ENCODE peak calls at places on chromosomes 12 and 14, in six cellular contexts. One of them, this sample, is unnamed.

GRCh38 chr14:101200008-101200649 is 296.6 kb upstream of the RTL1 start:
- DNase-seq in hepatocyte: no peak
- DNase-seq in heart left ventricle: no peak
- DNase-seq in right atrium auricular region: peak
- DNase-seq in mammary epithelial cell: no peak
- DNase-seq in heart right ventricle: no peak
- DNase-seq in this sample: no peak

GRCh38 chr12:13028825-13029570 is 15.2 kb upstream of the FAM234B start:
- DNase-seq in hepatocyte: no peak
- DNase-seq in heart left ventricle: no peak
- DNase-seq in right atrium auricular region: no peak
- DNase-seq in mammary epithelial cell: no peak
- DNase-seq in heart right ventricle: no peak
- DNase-seq in this sample: no peak

GRCh38 chr14:39488600-39488999 is 56.4 kb upstream of the FBXO33 start:
- DNase-seq in hepatocyte: peak
- DNase-seq in heart left ventricle: no peak
- DNase-seq in right atrium auricular region: no peak
- DNase-seq in mammary epithelial cell: no peak
- DNase-seq in heart right ventricle: no peak
- DNase-seq in this sample: peak

GRCh38 chr12:131092911-131093901 is 139.5 kb downstream of the ADGRD1 start:
- DNase-seq in hepatocyte: no peak
- DNase-seq in heart left ventricle: peak
- DNase-seq in right atrium auricular region: no peak
- DNase-seq in mammary epithelial cell: peak
- DNase-seq in heart right ventricle: no peak
- DNase-seq in this sample: no peak

GRCh38 chr12:42421844-42422779 is 96.1 kb downstream of the PPHLN1 start:
- DNase-seq in hepatocyte: no peak
- DNase-seq in heart left ventricle: no peak
- DNase-seq in right atrium auricular region: no peak
- DNase-seq in mammary epithelial cell: peak
- DNase-seq in heart right ventricle: peak
- DNase-seq in this sample: peak

GRCh38 chr12:5022465-5023061 is 21.1 kb upstream of the KCNA5 start:
- DNase-seq in hepatocyte: peak
- DNase-seq in heart left ventricle: peak
- DNase-seq in right atrium auricular region: no peak
- DNase-seq in mammary epithelial cell: peak
- DNase-seq in heart right ventricle: peak
- DNase-seq in this sample: no peak

GRCh38 chr14:100714205-100714781 is 12.4 kb upstream of the DLK1 start:
- DNase-seq in hepatocyte: no peak
- DNase-seq in heart left ventricle: no peak
- DNase-seq in right atrium auricular region: no peak
- DNase-seq in mammary epithelial cell: no peak
- DNase-seq in heart right ventricle: no peak
- DNase-seq in this sample: no peak

GRCh38 chr14:35435177-35435576 is 30.6 kb upstream of the NFKBIA start:
- DNase-seq in hepatocyte: no peak
- DNase-seq in heart left ventricle: no peak
- DNase-seq in right atrium auricular region: no peak
- DNase-seq in mammary epithelial cell: peak
- DNase-seq in heart right ventricle: no peak
- DNase-seq in this sample: no peak

GRCh38 chr14:50520947-50521815 is 11.2 kb downstream of the MAP4K5 start:
- DNase-seq in hepatocyte: no peak
- DNase-seq in heart left ventricle: no peak
- DNase-seq in right atrium auricular region: no peak
- DNase-seq in mammary epithelial cell: peak
- DNase-seq in heart right ventricle: no peak
- DNase-seq in this sample: peak

GRCh38 chr12:123261196-123261595 is 10.5 kb downstream of the CDK2AP1 start:
- DNase-seq in hepatocyte: no peak
- DNase-seq in heart left ventricle: no peak
- DNase-seq in right atrium auricular region: no peak
- DNase-seq in mammary epithelial cell: no peak
- DNase-seq in heart right ventricle: no peak
- DNase-seq in this sample: no peak

GRCh38 chr14:100108042-100108825 is 43.0 kb downstream of the EVL start:
- DNase-seq in hepatocyte: peak
- DNase-seq in heart left ventricle: peak
- DNase-seq in right atrium auricular region: peak
- DNase-seq in mammary epithelial cell: peak
- DNase-seq in heart right ventricle: peak
- DNase-seq in this sample: peak

DNA sequence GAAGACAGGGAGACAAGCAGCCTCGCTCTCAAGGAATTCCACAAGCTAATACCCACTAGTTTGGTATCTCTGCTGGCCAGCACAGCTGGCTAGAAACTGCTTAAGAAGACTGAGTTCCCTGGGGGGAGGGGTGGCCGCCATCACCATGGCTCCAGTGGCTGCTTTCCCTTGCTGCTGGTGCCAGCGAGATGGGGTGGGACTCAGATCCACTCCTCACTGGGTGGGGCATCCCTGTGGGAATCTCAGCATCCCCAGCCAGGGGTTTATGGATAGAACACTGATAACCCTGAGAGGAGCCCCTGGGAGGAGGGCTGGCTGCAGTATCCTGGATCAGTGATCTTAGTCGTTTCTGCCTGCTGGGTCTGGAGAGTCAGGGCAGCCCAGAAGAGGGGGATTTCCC is 170.6 kb upstream of the MDGA2 start:
- DNase-seq in hepatocyte: no peak
- DNase-seq in heart left ventricle: no peak
- DNase-seq in right atrium auricular region: no peak
- DNase-seq in mammary epithelial cell: no peak
- DNase-seq in heart right ventricle: no peak
- DNase-seq in this sample: no peak
- H3K27ac ChIP-seq in hepatocyte: no peak
- H3K27ac ChIP-seq in heart left ventricle: no peak
- H3K27ac ChIP-seq in right atrium auricular region: no peak
- H3K27ac ChIP-seq in mammary epithelial cell: no peak
- H3K27ac ChIP-seq in heart right ventricle: no peak
- H3K27ac ChIP-seq in this sample: no peak

DNA sequence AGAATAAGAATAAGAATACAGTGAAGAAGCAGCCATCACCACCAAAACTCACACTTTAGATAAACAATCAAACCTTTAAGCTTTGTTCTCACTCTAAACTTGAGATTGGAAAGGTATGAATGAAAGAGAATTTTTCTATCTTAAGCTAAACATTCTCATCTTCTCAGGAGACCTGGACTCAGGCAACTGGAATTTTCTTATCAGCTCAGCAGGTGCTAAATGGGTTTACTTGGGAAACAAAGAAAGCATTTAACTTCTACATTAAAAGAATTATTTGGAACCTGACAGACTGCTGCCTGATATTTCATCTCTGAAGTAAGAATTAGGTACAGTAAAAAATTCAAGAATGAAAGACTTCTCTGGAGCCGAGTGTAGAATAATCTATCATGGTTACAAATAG is 20.7 kb upstream of the KERA start:
- DNase-seq in hepatocyte: no peak
- DNase-seq in heart left ventricle: no peak
- DNase-seq in right atrium auricular region: no peak
- DNase-seq in mammary epithelial cell: no peak
- DNase-seq in heart right ventricle: no peak
- DNase-seq in this sample: no peak
- H3K4me3 ChIP-seq in hepatocyte: no peak
- H3K4me3 ChIP-seq in heart left ventricle: no peak
- H3K4me3 ChIP-seq in right atrium auricular region: no peak
- H3K4me3 ChIP-seq in mammary epithelial cell: no peak
- H3K4me3 ChIP-seq in heart right ventricle: no peak
- H3K4me3 ChIP-seq in this sample: no peak

DNA sequence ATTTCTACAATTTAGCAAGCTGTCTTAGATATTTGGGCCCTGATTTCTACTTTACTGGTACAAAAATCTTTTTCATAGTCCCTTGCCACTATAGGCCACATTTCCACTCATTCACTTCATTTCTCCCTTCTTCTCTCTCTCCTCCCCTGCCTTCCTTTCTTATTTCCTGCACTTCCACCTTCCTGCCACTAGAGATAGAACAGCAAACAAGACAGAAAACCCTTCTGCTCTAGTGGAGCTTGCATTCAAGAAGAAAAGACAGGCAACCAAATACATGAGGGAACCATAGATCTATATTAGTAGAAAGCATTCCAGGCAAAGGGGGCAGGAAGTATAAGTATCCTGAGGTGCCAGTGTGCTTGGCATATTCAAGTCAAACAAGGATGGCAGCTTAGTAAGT is 623.5 kb downstream of the FLRT2 start:
- DNase-seq in hepatocyte: no peak
- DNase-seq in heart left ventricle: no peak
- DNase-seq in right atrium auricular region: no peak
- DNase-seq in mammary epithelial cell: no peak
- DNase-seq in heart right ventricle: no peak
- DNase-seq in this sample: no peak
- TF ChIP-seq CTCF in hepatocyte: no peak
- TF ChIP-seq CTCF in heart left ventricle: no peak
- TF ChIP-seq CTCF in right atrium auricular region: no peak
- TF ChIP-seq CTCF in mammary epithelial cell: peak
- TF ChIP-seq CTCF in heart right ventricle: no peak
- TF ChIP-seq CTCF in this sample: peak

GRCh38 chr12:89547116-89547515 is 21.3 kb upstream of the POC1B start:
- DNase-seq in hepatocyte: no peak
- DNase-seq in heart left ventricle: no peak
- DNase-seq in right atrium auricular region: no peak
- DNase-seq in mammary epithelial cell: no peak
- DNase-seq in heart right ventricle: no peak
- DNase-seq in this sample: no peak

GRCh38 chr12:89542912-89543592 is 17.2 kb upstream of the POC1B start:
- DNase-seq in hepatocyte: peak
- DNase-seq in heart left ventricle: peak
- DNase-seq in right atrium auricular region: peak
- DNase-seq in mammary epithelial cell: peak
- DNase-seq in heart right ventricle: peak
- DNase-seq in this sample: peak

GRCh38 chr12:89544730-89545184 is 18.9 kb upstream of the POC1B start:
- DNase-seq in hepatocyte: peak
- DNase-seq in heart left ventricle: peak
- DNase-seq in right atrium auricular region: no peak
- DNase-seq in mammary epithelial cell: no peak
- DNase-seq in heart right ventricle: peak
- DNase-seq in this sample: peak

GRCh38 chr12:89540586-89540985 is 14.7 kb upstream of the POC1B start:
- DNase-seq in hepatocyte: no peak
- DNase-seq in heart left ventricle: no peak
- DNase-seq in right atrium auricular region: no peak
- DNase-seq in mammary epithelial cell: no peak
- DNase-seq in heart right ventricle: no peak
- DNase-seq in this sample: no peak

GRCh38 chr12:89544027-89544426 is 18.2 kb upstream of the POC1B start:
- DNase-seq in hepatocyte: no peak
- DNase-seq in heart left ventricle: no peak
- DNase-seq in right atrium auricular region: no peak
- DNase-seq in mammary epithelial cell: no peak
- DNase-seq in heart right ventricle: no peak
- DNase-seq in this sample: no peak
- H3K27ac ChIP-seq in hepatocyte: no peak
- H3K27ac ChIP-seq in heart left ventricle: no peak
- H3K27ac ChIP-seq in right atrium auricular region: no peak
- H3K27ac ChIP-seq in mammary epithelial cell: no peak
- H3K27ac ChIP-seq in heart right ventricle: no peak
- H3K27ac ChIP-seq in this sample: no peak

DNA sequence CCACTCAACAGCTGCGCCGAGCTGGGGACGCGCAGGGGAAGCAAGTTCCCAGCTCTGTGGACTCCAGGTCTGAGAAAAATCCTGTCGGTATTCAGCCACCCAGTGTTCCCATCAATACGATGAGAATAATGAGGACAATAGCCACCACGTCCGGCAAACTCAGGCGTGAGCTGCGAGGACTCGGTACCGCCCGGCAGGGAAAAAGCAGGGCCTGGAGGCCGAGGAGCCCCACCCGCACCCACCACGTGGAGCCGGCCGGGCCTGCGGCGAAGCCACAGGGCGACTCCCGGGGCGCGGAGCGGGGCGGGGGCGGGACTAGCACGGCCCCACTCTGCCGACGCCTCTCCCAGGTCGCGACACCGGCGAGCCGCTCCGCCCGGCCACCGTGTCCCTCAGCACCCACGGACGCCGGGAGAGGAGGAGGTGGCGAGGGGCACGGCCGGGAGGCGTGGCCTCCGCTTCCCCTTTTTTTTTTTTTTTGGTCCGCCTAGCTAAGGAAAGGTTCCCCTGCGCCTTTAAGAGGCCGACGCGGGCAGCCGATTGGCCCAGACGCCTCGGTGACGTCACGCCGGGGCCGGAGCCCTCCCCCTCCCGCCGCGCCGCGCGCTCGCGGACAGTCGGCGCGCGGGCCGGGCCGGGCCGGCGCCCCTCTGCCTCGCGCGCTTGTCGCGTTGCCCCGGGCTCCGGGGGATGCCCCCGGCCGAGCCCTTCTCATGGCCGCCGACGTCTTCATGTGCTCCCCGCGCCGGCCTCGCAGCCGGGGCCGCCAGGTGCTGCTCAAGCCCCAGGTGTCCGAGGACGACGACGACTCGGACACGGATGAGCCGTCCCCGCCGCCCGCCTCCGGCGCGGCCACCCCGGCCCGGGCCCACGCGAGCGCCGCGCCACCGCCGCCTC is at the start of gene MLXIP:
- DNase-seq in hepatocyte: peak
- DNase-seq in heart left ventricle: peak
- DNase-seq in right atrium auricular region: peak
- DNase-seq in mammary epithelial cell: peak
- DNase-seq in heart right ventricle: peak
- DNase-seq in this sample: peak
- H3K4me3 ChIP-seq in hepatocyte: peak
- H3K4me3 ChIP-seq in heart left ventricle: peak
- H3K4me3 ChIP-seq in right atrium auricular region: peak
- H3K4me3 ChIP-seq in mammary epithelial cell: peak
- H3K4me3 ChIP-seq in heart right ventricle: peak
- H3K4me3 ChIP-seq in this sample: peak

GRCh38 chr12:106157802-106158201 is 19.0 kb upstream of the NUAK1 start:
- DNase-seq in hepatocyte: no peak
- DNase-seq in heart left ventricle: no peak
- DNase-seq in right atrium auricular region: no peak
- DNase-seq in mammary epithelial cell: no peak
- DNase-seq in heart right ventricle: no peak
- DNase-seq in this sample: no peak

GRCh38 chr12:106160915-106161314 is 22.2 kb upstream of the NUAK1 start:
- DNase-seq in hepatocyte: no peak
- DNase-seq in heart left ventricle: no peak
- DNase-seq in right atrium auricular region: no peak
- DNase-seq in mammary epithelial cell: no peak
- DNase-seq in heart right ventricle: no peak
- DNase-seq in this sample: no peak

GRCh38 chr12:106163712-106164111 is 25.0 kb upstream of the NUAK1 start:
- DNase-seq in hepatocyte: no peak
- DNase-seq in heart left ventricle: no peak
- DNase-seq in right atrium auricular region: no peak
- DNase-seq in mammary epithelial cell: no peak
- DNase-seq in heart right ventricle: no peak
- DNase-seq in this sample: no peak

DNA sequence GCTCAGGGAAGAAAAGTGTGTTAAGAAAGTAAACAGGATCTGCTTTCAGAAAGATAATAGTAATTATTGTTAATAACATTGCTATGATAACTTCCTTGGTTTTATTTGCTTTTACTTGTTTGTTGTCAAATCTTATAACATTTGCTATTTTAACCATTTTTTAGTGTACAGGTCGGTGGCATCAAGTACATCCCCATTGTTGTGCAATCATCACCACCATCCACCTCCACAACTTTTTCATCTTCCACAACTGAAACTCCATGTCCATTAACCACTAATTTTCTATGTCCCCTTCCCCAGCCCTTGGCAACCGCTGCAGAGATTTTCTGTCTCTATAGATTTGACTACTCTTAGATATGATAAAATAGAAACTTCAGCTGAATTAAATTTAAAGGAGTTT is 22.7 kb upstream of the NUAK1 start:
- DNase-seq in hepatocyte: no peak
- DNase-seq in heart left ventricle: no peak
- DNase-seq in right atrium auricular region: no peak
- DNase-seq in mammary epithelial cell: no peak
- DNase-seq in heart right ventricle: no peak
- DNase-seq in this sample: no peak
- TF ChIP-seq CTCF in hepatocyte: no peak
- TF ChIP-seq CTCF in heart left ventricle: no peak
- TF ChIP-seq CTCF in right atrium auricular region: no peak
- TF ChIP-seq CTCF in mammary epithelial cell: no peak
- TF ChIP-seq CTCF in heart right ventricle: no peak
- TF ChIP-seq CTCF in this sample: no peak